ENCODE peak calls at places on chromosomes 3 and 15, in five cellular contexts. T is AG04450, F is IMR-90, K is ureter, L is aorta. I is an unnamed sample.

GRCh38 chr3:150484410-150484809 is 61.9 kb downstream of the SERP1 start:
- DNase-seq in L (no peak), F (no peak), K (no peak), T (no peak), I (no peak)

GRCh38 chr3:60392501-60392900 is 858.8 kb downstream of the FHIT start:
- DNase-seq in L (no peak), T (no peak), F (no peak), K (no peak), I (no peak)

GRCh38 chr3:38107911-38108648 is 28.8 kb downstream of the ACAA1 start:
- DNase-seq in K (no peak), F (no peak), L (no peak), T (no peak), I (peak; percentile 56)

GRCh38 chr3:107208100-107208499 is 169.1 kb upstream of the CCDC54 start:
- DNase-seq in F (peak; percentile 99), T (peak; percentile 95), L (no peak), K (peak; percentile 54), I (peak; percentile 53)

GRCh38 chr3:108495717-108496116 is 14.7 kb downstream of the MYH15 start:
- DNase-seq in F (no peak), K (no peak), L (no peak), T (no peak), I (no peak)

GRCh38 chr3:59843816-59844215 is 794.0 kb upstream of the CFAP20DC start:
- DNase-seq in T (no peak), K (no peak), L (no peak), F (no peak), I (no peak)

GRCh38 chr3:139122221-139122581 is 77.5 kb upstream of the PRR23C start:
- DNase-seq in L (no peak), T (peak; percentile 29), K (peak; percentile 41), F (peak; percentile 76), I (peak; percentile 36)

GRCh38 chr15:80906159-80906775 is 83.4 kb downstream of the MESD start:
- DNase-seq in L (no peak), T (no peak), F (peak; percentile 67), K (no peak), I (no peak)

GRCh38 chr3:53170325-53171108 is 9.5 kb downstream of the PRKCD start:
- DNase-seq in L (peak; percentile 71), F (no peak), K (no peak), T (no peak), I (no peak)

GRCh38 chr15:41930221-41930866 is 36.5 kb upstream of the SPTBN5 start:
- DNase-seq in T (peak; percentile 76), L (peak; percentile 82), F (peak; percentile 97), K (no peak), I (peak; percentile 85)

GRCh38 chr3:122497425-122497824 is 17.3 kb downstream of the KPNA1 start:
- DNase-seq in K (no peak), T (peak; percentile 62), F (peak; percentile 91), L (no peak), I (no peak)

GRCh38 chr3:115100806-115101205 is 46.3 kb downstream of the ZBTB20 start:
- DNase-seq in K (no peak), T (no peak), F (no peak), L (no peak), I (no peak)

GRCh38 chr3:130968231-130968630 is 58.4 kb downstream of the ASTE1 start:
- DNase-seq in T (no peak), K (no peak), F (peak; percentile 77), L (no peak), I (no peak)

GRCh38 chr15:36448418-36448817 is 131.0 kb upstream of the CDIN1 start:
- DNase-seq in F (no peak), L (no peak), K (no peak), T (no peak), I (no peak)

GRCh38 chr3:27606537-27606936 is 115.6 kb downstream of the EOMES start:
- DNase-seq in L (no peak), T (no peak), K (no peak), F (peak; percentile 75), I (no peak)

GRCh38 chr3:5227812-5228211 is 40.3 kb downstream of the EDEM1 start:
- DNase-seq in L (no peak), F (peak; percentile 68), T (no peak), K (no peak), I (no peak)

GRCh38 chr3:171874251-171874679 is 31.1 kb downstream of the TMEM212 start:
- DNase-seq in K (no peak), L (peak; percentile 48), T (peak; percentile 94), F (peak; percentile 99), I (no peak)

GRCh38 chr3:150349314-150350097 is 58.6 kb upstream of the TSC22D2 start:
- DNase-seq in L (peak; percentile 82), F (no peak), K (no peak), T (no peak), I (no peak)

GRCh38 chr3:5004319-5005152 is 25.3 kb downstream of the BHLHE40 start:
- DNase-seq in L (no peak), K (peak; percentile 70), F (no peak), T (no peak), I (no peak)

GRCh38 chr3:42526616-42527367 is 24.3 kb downstream of the VIPR1 start:
- DNase-seq in T (no peak), F (no peak), L (no peak), K (no peak), I (no peak)

GRCh38 chr3:111989061-111989678 is 9.6 kb upstream of the TAGLN3 start:
- DNase-seq in T (peak; percentile 32), K (no peak), L (no peak), F (peak; percentile 80), I (no peak)

GRCh38 chr15:33324609-33325008 is 13.8 kb downstream of the RYR3 start:
- DNase-seq in K (no peak), F (no peak), T (no peak), L (no peak), I (no peak)

I was measured in tibial artery.